ENCODE peak calls at places on chromosomes 7 and 10, in nine cellular contexts. Q, C, L, V, K, T, U, J and D are unnamed samples.

GRCh38 chr10:73897693-73898092 is 13.2 kb upstream of the PLAU start:
- DNase-seq in T (no peak), C (no peak), V (no peak), U (no peak), Q (no peak), J (no peak), K (no peak), L (no peak), D (no peak)

GRCh38 chr7:10672186-10672585 is 301.5 kb upstream of the PHF14 start:
- DNase-seq in C (no peak), V (no peak), L (no peak), Q (no peak), J (no peak), U (no peak), K (no peak), T (no peak), D (no peak)

GRCh38 chr7:44367475-44368030 is 42.2 kb upstream of the CAMK2B start:
- DNase-seq in L (no peak), K (no peak), J (no peak), V (no peak), Q (no peak), C (peak), U (no peak), T (no peak), D (no peak)

GRCh38 chr7:29555061-29555460 is 8.6 kb upstream of the PRR15 start:
- DNase-seq in Q (no peak), V (no peak), T (no peak), J (no peak), K (no peak), L (no peak), C (no peak), U (peak), D (no peak)

GRCh38 chr10:92486637-92487036 is 87.3 kb downstream of the IDE start:
- DNase-seq in K (no peak), U (no peak), L (no peak), C (no peak), T (no peak), V (no peak), J (no peak), Q (no peak), D (no peak)

GRCh38 chr7:30727061-30727945 is 24.6 kb upstream of the INMT start:
- DNase-seq in L (no peak), J (no peak), V (peak), U (no peak), Q (no peak), K (peak), T (no peak), C (no peak), D (peak)

GRCh38 chr7:2004841-2005351 is 227.8 kb downstream of the MAD1L1 start:
- DNase-seq in V (no peak), U (no peak), Q (no peak), T (no peak), C (peak), K (no peak), J (peak), L (no peak), D (no peak)

GRCh38 chr10:122494833-122495232 is 33.5 kb downstream of the HTRA1 start:
- DNase-seq in L (no peak), K (no peak), Q (peak), C (peak), J (no peak), U (peak), V (peak), T (no peak), D (no peak)

GRCh38 chr10:68790476-68790875 is 36.9 kb upstream of the STOX1 start:
- DNase-seq in T (no peak), Q (no peak), U (no peak), J (no peak), C (no peak), L (no peak), K (no peak), V (no peak), D (no peak)

GRCh38 chr10:70274643-70275042 is 9.2 kb downstream of the NPFFR1 start:
- DNase-seq in C (no peak), L (no peak), K (no peak), V (peak), T (no peak), J (no peak), Q (peak), U (no peak), D (no peak)

GRCh38 chr10:110335314-110336064 is 30.8 kb upstream of the SMNDC1 start:
- DNase-seq in T (no peak), U (no peak), L (no peak), Q (no peak), J (no peak), C (no peak), K (no peak), V (no peak), D (no peak)

GRCh38 chr7:137003606-137004005 is 135.2 kb downstream of the CHRM2 start:
- DNase-seq in C (no peak), U (no peak), V (no peak), J (no peak), L (no peak), Q (no peak), K (no peak), T (no peak), D (no peak)

GRCh38 chr10:34859170-34859569 is 44.1 kb upstream of the PARD3 start:
- DNase-seq in K (no peak), J (no peak), Q (no peak), L (no peak), V (peak), U (no peak), C (no peak), T (no peak), D (no peak)

GRCh38 chr10:6239213-6239991 is 36.7 kb downstream of the PFKFB3 start:
- DNase-seq in L (no peak), C (no peak), V (peak), J (no peak), T (no peak), Q (no peak), K (peak), U (peak), D (peak)